ENCODE peak calls at places on chromosome 5, in eight cellular contexts. S is CD4-positive, alpha-beta T cell; C is AG09309; P is stimulated activated CD4-positive, alpha-beta T cell treated with anti-CD3 and anti-CD28 coated beads, Interleukin-4, amount 100 ng/mL, for 24 hours; M is stimulated activated naive CD4-positive, alpha-beta T cell treated with Interleukin-2 at 50 U/mL for 16 hours; K is GM04504; N is dorsolateral prefrontal cortex; E is HuH-7.5. T is an unnamed sample.
A peak's percentile ranks its signal among the peaks of the same experiment; 100 is the strongest.

GRCh38 chr5:77844408-77845272 is 68.5 kb upstream of the TBCA start:
- DNase-seq in S (no peak), C (no peak), P (no peak), M (no peak), K (no peak), N (no peak), E (no peak), T (no peak)

GRCh38 chr5:57232293-57233033 is 58.6 kb downstream of the GPBP1 start:
- DNase-seq in S (no peak), C (no peak), P (no peak), M (no peak), K (no peak), N (no peak), E (no peak), T (no peak)

GRCh38 chr5:142053434-142054253 is 40.8 kb upstream of the GNPDA1 start:
- DNase-seq in S (no peak), C (peak; percentile 33), P (no peak), M (no peak), K (peak; percentile 55), N (peak; percentile 57), E (no peak), T (peak; percentile 19)

GRCh38 chr5:129912601-129913000 is 8.3 kb downstream of the CHSY3 start:
- DNase-seq in S (no peak), C (no peak), P (no peak), M (no peak), K (no peak), N (no peak), E (no peak), T (no peak)

GRCh38 chr5:172114875-172115422 is 73.1 kb downstream of the STK10 start:
- DNase-seq in S (peak; percentile 33), C (no peak), P (peak; percentile 83), M (peak; percentile 81), K (no peak), N (no peak), E (no peak), T (no peak)

GRCh38 chr5:151451626-151452520 is 4.5 kb downstream of the SLC36A1 start:
- DNase-seq in S (no peak), C (no peak), P (no peak), M (no peak), K (no peak), N (no peak), E (no peak), T (no peak)

GRCh38 chr5:139640432-139641115 is 7.6 kb upstream of the CXXC5 start:
- DNase-seq in S (no peak), C (no peak), P (no peak), M (no peak), K (no peak), N (no peak), E (no peak), T (no peak)

GRCh38 chr5:151620463-151620844 is 29.3 kb upstream of the FAT2 start:
- DNase-seq in S (no peak), C (no peak), P (no peak), M (no peak), K (no peak), N (no peak), E (no peak), T (no peak)

GRCh38 chr5:103674321-103674720 is 111.7 kb upstream of the NUDT12 start:
- DNase-seq in S (no peak), C (no peak), P (no peak), M (no peak), K (no peak), N (no peak), E (no peak), T (no peak)

GRCh38 chr5:174581483-174581882 is 142.9 kb upstream of the MSX2 start:
- DNase-seq in S (no peak), C (no peak), P (no peak), M (no peak), K (no peak), N (no peak), E (peak; percentile 22), T (no peak)

GRCh38 chr5:11797132-11797531 is 107.1 kb downstream of the CTNND2 start:
- DNase-seq in S (no peak), C (no peak), P (no peak), M (no peak), K (no peak), N (peak; percentile 21), E (no peak), T (no peak)